ENCODE peak calls at places on chromosomes 4 and X, in nine cellular contexts. S is stimulated activated CD4-positive, alpha-beta T cell treated with anti-CD3 and anti-CD28 coated beads, TNF-alpha, amount 100 ng/mL, for 24 hours; L is T-helper 17 cell; T is Kasumi-1; U is K562; G is smooth muscle cell of the brain vasculature; V is caudate nucleus; W is GM19239; F is stimulated activated CD8-positive, alpha-beta memory T cell treated with anti-CD3 and anti-CD28 coated beads, Interleukin-4, amount 100 ng/mL, for 4 hours. Y is an unnamed sample.

GRCh38 chr4:110663738-110664444 is 41.0 kb upstream of the PITX2 start:
- DNase-seq in L (no peak), G (no peak), V (no peak), T (no peak), F (no peak), W (no peak), U (no peak), S (no peak), Y (no peak)

GRCh38 chr4:137226900-137227299 is 305.4 kb downstream of the PCDH18 start:
- DNase-seq in L (no peak), G (no peak), T (peak), S (no peak), F (no peak), V (no peak), W (no peak), U (no peak), Y (no peak)

GRCh38 chr4:88964450-88964849 is 92.5 kb downstream of the FAM13A start:
- DNase-seq in L (no peak), S (no peak), V (no peak), U (no peak), G (no peak), W (no peak), T (no peak), F (no peak), Y (no peak)

GRCh38 chr4:188812644-188813043 is 673.4 kb downstream of the TRIML1 start:
- DNase-seq in V (no peak), G (no peak), S (no peak), L (no peak), T (no peak), W (no peak), F (no peak), U (no peak), Y (no peak)

GRCh38 chr4:14000091-14000814 is 372.7 kb upstream of the BOD1L1 start:
- DNase-seq in T (no peak), F (no peak), V (no peak), W (no peak), G (no peak), S (no peak), U (no peak), L (no peak), Y (no peak)

GRCh38 chrX:13404364-13404763 is 84.5 kb upstream of the ATXN3L start:
- DNase-seq in G (no peak), V (no peak), W (no peak), F (no peak), U (no peak), L (no peak), S (no peak), T (peak), Y (no peak)

GRCh38 chr4:98682719-98683118 is 24.3 kb upstream of the TSPAN5 start:
- DNase-seq in T (no peak), W (no peak), S (no peak), U (peak), V (no peak), G (no peak), F (no peak), L (no peak), Y (no peak)

GRCh38 chr4:52966781-52967180 is 104.7 kb downstream of the RASL11B start:
- DNase-seq in L (no peak), T (no peak), W (no peak), G (no peak), S (no peak), F (no peak), V (no peak), U (no peak), Y (no peak)

GRCh38 chr4:24428850-24429249 is 155.5 kb downstream of the DHX15 start:
- DNase-seq in U (no peak), T (no peak), F (no peak), L (no peak), V (no peak), W (no peak), G (no peak), S (no peak), Y (no peak)

GRCh38 chr4:80268081-80268823 is 1.8 kb downstream of the FGF5 start:
- DNase-seq in S (no peak), T (no peak), V (no peak), L (no peak), F (no peak), G (no peak), U (no peak), W (no peak), Y (no peak)

GRCh38 chr4:187516224-187516623 is 479.3 kb upstream of the ZFP42 start:
- DNase-seq in G (no peak), W (no peak), T (no peak), S (no peak), L (no peak), F (no peak), U (no peak), V (no peak), Y (no peak)

GRCh38 chr4:158906073-158906472 is 137.2 kb downstream of the FNIP2 start:
- DNase-seq in L (no peak), F (no peak), S (no peak), G (no peak), T (no peak), V (no peak), U (no peak), W (peak), Y (no peak)

GRCh38 chrX:11470231-11470630 is 177.0 kb downstream of the AMELX start:
- DNase-seq in U (no peak), F (no peak), T (no peak), L (no peak), V (no peak), W (no peak), S (no peak), G (no peak), Y (no peak)

GRCh38 chrX:18877472-18877871 is 106.4 kb downstream of the PHKA2 start:
- DNase-seq in V (no peak), T (no peak), U (no peak), G (no peak), W (no peak), S (no peak), L (no peak), F (no peak), Y (no peak)

GRCh38 chr4:82352825-82353370 is 20.9 kb downstream of the HNRNPD start:
- DNase-seq in U (no peak), F (no peak), T (no peak), V (no peak), W (no peak), S (no peak), L (no peak), G (no peak), Y (no peak)

GRCh38 chr4:77676842-77677241 is 71.2 kb downstream of the CXCL13 start:
- DNase-seq in G (no peak), T (no peak), L (no peak), S (no peak), V (no peak), F (no peak), U (no peak), W (no peak), Y (no peak)

GRCh38 chr4:152052431-152053057 is 291.7 kb upstream of the GATB start:
- DNase-seq in W (no peak), U (no peak), S (no peak), F (no peak), G (no peak), L (no peak), T (no peak), V (no peak), Y (no peak)

GRCh38 chrX:132271330-132271729 is 52.1 kb upstream of the RAP2C start:
- DNase-seq in L (no peak), T (no peak), F (no peak), G (no peak), S (no peak), U (no peak), W (no peak), V (no peak), Y (peak)

GRCh38 chrX:21674430-21675186 is 16.5 kb upstream of the KLHL34 start:
- DNase-seq in F (no peak), T (no peak), L (no peak), V (no peak), W (no peak), U (no peak), G (no peak), S (no peak), Y (no peak)

GRCh38 chr4:88159137-88159725 is 792 bp upstream of the ABCG2 start:
- DNase-seq in F (no peak), U (no peak), V (no peak), W (no peak), G (no peak), L (no peak), T (no peak), S (no peak), Y (no peak)

GRCh38 chrX:109886122-109886761 is 116.7 kb upstream of the TMEM164 start:
- DNase-seq in S (peak), L (no peak), U (peak), G (no peak), T (peak), W (peak), V (no peak), F (no peak), Y (no peak)

GRCh38 chrX:119105826-119106225 is 21.8 kb downstream of the KIAA1210 start:
- DNase-seq in S (no peak), U (no peak), G (no peak), T (no peak), F (no peak), W (no peak), V (no peak), L (no peak), Y (no peak)

GRCh38 chr4:183256756-183257385 is 63.2 kb downstream of the CLDN22 start:
- DNase-seq in U (peak), V (peak), T (peak), W (peak), F (no peak), G (peak), S (peak), L (no peak), Y (peak)

GRCh38 chr4:42673084-42673429 is 16.2 kb upstream of the ATP8A1 start:
- DNase-seq in V (no peak), U (no peak), T (peak), S (no peak), W (no peak), L (no peak), F (no peak), G (no peak), Y (no peak)

GRCh38 chr4:19403786-19404185 is 847.9 kb upstream of the SLIT2 start:
- DNase-seq in W (no peak), T (no peak), S (no peak), F (no peak), L (no peak), G (no peak), V (no peak), U (no peak), Y (no peak)

GRCh38 chrX:149568701-149569296 is 18.5 kb downstream of the MAGEA9B start:
- DNase-seq in G (no peak), F (no peak), L (no peak), U (no peak), S (no peak), W (no peak), V (no peak), T (no peak), Y (no peak)

GRCh38 chr4:96312049-96312685 is 472.3 kb downstream of the PDHA2 start:
- DNase-seq in G (no peak), U (no peak), S (no peak), T (no peak), V (no peak), F (no peak), L (no peak), W (no peak), Y (no peak)

GRCh38 chr4:74523076-74523475 is 78.1 kb downstream of the AREG start:
- DNase-seq in V (no peak), S (no peak), T (no peak), U (no peak), W (no peak), G (no peak), F (no peak), L (no peak), Y (no peak)

GRCh38 chr4:95531141-95531540 is 17.6 kb downstream of the UNC5C start:
- DNase-seq in U (no peak), W (no peak), S (no peak), V (no peak), F (no peak), L (no peak), T (no peak), G (no peak), Y (no peak)

GRCh38 chrX:135649561-135649960 is 63.9 kb upstream of the CT45A1 start:
- DNase-seq in V (no peak), U (no peak), G (no peak), W (no peak), F (no peak), L (no peak), S (no peak), T (no peak), Y (no peak)

GRCh38 chr4:54228064-54228527 is 997 bp upstream of the PDGFRA start:
- DNase-seq in U (peak), S (peak), T (peak), L (no peak), W (no peak), V (peak), G (no peak), F (no peak), Y (peak)